ENCODE peak calls at places on chromosome 1, in six cellular contexts. L is uterus, T is K562, I is left lung, G is cardiac muscle cell, M is GM12878. U is an unnamed sample.

GRCh38 chr1:68174173-68175113 is 57.9 kb downstream of the WLS start:
- DNase-seq in I (peak), M (no peak), L (peak), G (peak), T (no peak), U (peak)

GRCh38 chr1:205896351-205896750 is 46.4 kb upstream of the PM20D1 start:
- DNase-seq in M (no peak), I (no peak), L (no peak), T (no peak), G (no peak), U (no peak)

GRCh38 chr1:98176414-98176813 is 255.6 kb upstream of the DPYD start:
- DNase-seq in I (no peak), T (no peak), M (no peak), G (no peak), L (no peak), U (no peak)

GRCh38 chr1:7847599-7847998 is 5.3 kb downstream of the UTS2 start:
- DNase-seq in I (no peak), G (no peak), L (no peak), T (no peak), M (no peak), U (no peak)

GRCh38 chr1:86846166-86846647 is 67.7 kb downstream of the SELENOF start:
- DNase-seq in G (no peak), I (no peak), M (no peak), T (no peak), L (no peak), U (no peak)

GRCh38 chr1:55696181-55696580 is 481.0 kb upstream of the USP24 start:
- DNase-seq in M (no peak), T (no peak), G (peak), I (no peak), L (peak), U (no peak)

GRCh38 chr1:20493839-20494608 is 8.0 kb upstream of the CAMK2N1 start:
- DNase-seq in T (peak), L (peak), I (peak), M (peak), G (peak), U (peak)

GRCh38 chr1:97270508-97271307 is 549.1 kb downstream of the PTBP2 start:
- DNase-seq in G (peak), M (no peak), L (no peak), I (no peak), T (no peak), U (no peak)

GRCh38 chr1:55816456-55816794 is 601.3 kb upstream of the USP24 start:
- DNase-seq in I (no peak), T (no peak), L (no peak), M (peak), G (no peak), U (no peak)

GRCh38 chr1:84208935-84209334 is 64.9 kb downstream of the PRKACB start:
- DNase-seq in G (no peak), L (no peak), T (no peak), I (no peak), M (no peak), U (no peak)

GRCh38 chr1:218739426-218739825 is 394.3 kb downstream of the TGFB2 start:
- DNase-seq in T (no peak), I (no peak), G (no peak), L (peak), M (no peak), U (no peak)

GRCh38 chr1:2314297-2314802 is 77.0 kb downstream of the MORN1 start:
- DNase-seq in G (peak), T (no peak), M (no peak), L (peak), I (no peak), U (peak)

GRCh38 chr1:98086796-98087195 is 166.0 kb upstream of the DPYD start:
- DNase-seq in T (no peak), G (no peak), I (no peak), L (no peak), M (no peak), U (no peak)

GRCh38 chr1:108082006-108082405 is 117.0 kb upstream of the VAV3 start:
- DNase-seq in I (no peak), M (no peak), L (no peak), G (no peak), T (no peak), U (no peak)

GRCh38 chr1:21919520-21919919 is 17.6 kb downstream of the HSPG2 start:
- DNase-seq in I (no peak), T (peak), M (no peak), L (peak), G (no peak), U (no peak)

GRCh38 chr1:221983444-221983843 is 241.6 kb upstream of the DUSP10 start:
- DNase-seq in G (no peak), L (no peak), I (no peak), T (no peak), M (no peak), U (no peak)

GRCh38 chr1:174158767-174159252 is 510 bp upstream of the RABGAP1L start:
- DNase-seq in L (no peak), M (no peak), I (no peak), T (no peak), G (no peak), U (no peak)

GRCh38 chr1:2583871-2584341 is 2.7 kb upstream of the PRXL2B start:
- DNase-seq in G (no peak), I (peak), M (no peak), L (no peak), T (no peak), U (peak)

GRCh38 chr1:180912801-180913616 is at the start of gene KIAA1614:
- DNase-seq in M (no peak), G (peak), T (no peak), I (peak), L (peak), U (no peak)

GRCh38 chr1:110060034-110060661 is 10.3 kb downstream of the ALX3 start:
- DNase-seq in L (peak), G (peak), T (peak), I (no peak), M (no peak), U (peak)

GRCh38 chr1:99590578-99591209 is 55.2 kb upstream of the PALMD start:
- DNase-seq in I (no peak), L (peak), T (no peak), G (no peak), M (no peak), U (no peak)

GRCh38 chr1:205417884-205418283 is 4.0 kb downstream of the LEMD1 start:
- DNase-seq in M (no peak), I (no peak), T (no peak), L (no peak), G (peak), U (no peak)

GRCh38 chr1:205590777-205591513 is 40.9 kb downstream of the ELK4 start:
- DNase-seq in M (no peak), T (no peak), I (no peak), L (no peak), G (no peak), U (no peak)

GRCh38 chr1:15344800-15345710 is 64.6 kb upstream of the EFHD2 start:
- DNase-seq in I (no peak), G (no peak), M (no peak), T (no peak), L (no peak), U (peak)
- H3K27ac ChIP-seq in I (no peak), G (no peak), M (no peak), T (peak), L (peak), U (peak)

GRCh38 chr1:70221241-70222077 is at the start of gene SRSF11:
- DNase-seq in L (peak), M (peak), G (peak), I (peak), T (peak), U (peak)

GRCh38 chr1:70220517-70221240 is 501 bp upstream of the SRSF11 start:
- DNase-seq in I (no peak), L (no peak), G (no peak), M (no peak), T (no peak), U (no peak)

GRCh38 chr1:70220015-70220414 is 1.2 kb upstream of the SRSF11 start:
- DNase-seq in I (no peak), T (peak), M (no peak), L (no peak), G (no peak), U (no peak)

GRCh38 chr1:70224954-70225353 is 3.8 kb downstream of the SRSF11 start:
- DNase-seq in G (no peak), T (no peak), I (no peak), M (no peak), L (no peak), U (no peak)

DNA sequence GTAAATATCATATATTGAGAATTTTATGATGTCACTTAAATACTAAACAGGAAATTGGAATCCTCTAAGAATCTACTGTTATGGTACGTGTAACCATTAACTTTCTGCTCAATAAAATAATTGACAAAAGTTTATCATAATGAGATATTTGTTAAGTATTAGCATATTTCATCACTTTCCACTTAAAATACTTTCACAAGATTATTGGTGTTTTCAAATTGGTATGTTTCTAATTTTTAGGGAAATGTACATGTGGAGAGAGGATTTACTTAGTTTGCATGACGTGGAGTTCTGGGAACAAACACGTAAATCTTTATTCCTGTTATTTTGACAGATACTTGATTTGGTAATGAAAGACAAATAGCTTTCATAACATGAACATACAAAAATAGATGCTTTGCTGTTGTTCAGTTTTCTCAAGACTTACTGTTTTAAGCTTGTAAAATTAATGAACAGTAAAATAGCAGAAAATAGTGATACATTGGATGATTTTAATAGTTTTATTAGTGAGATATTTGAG is 1.6 kb downstream of the SRSF11 start:
- DNase-seq in M (no peak), T (no peak), I (no peak), L (no peak), G (no peak), U (no peak)
- H3K27ac ChIP-seq in M (no peak), T (peak), I (no peak), L (peak), G (peak), U (peak)

DNA sequence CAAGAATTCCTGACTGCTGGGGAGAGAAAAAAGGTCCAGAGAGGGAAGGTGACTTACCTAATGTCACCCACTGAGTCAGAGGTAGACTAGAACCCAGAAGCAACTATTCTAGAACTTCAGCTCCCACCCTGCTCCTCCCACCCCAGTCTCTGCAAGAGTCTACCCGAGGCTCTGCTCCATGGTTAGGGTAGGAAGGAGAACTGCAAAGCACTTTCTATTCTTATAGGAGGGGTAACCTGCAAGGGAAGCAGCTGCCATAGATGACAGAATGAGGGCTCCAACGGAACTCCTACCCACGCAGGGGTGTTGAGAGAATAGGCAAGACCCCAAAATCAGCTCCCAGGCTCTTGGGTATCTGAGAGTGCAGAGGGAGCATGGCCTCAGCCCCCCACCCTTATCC is 4.3 kb downstream of the SLC9A1 start:
- DNase-seq in M (no peak), G (no peak), I (no peak), T (no peak), L (no peak), U (no peak)
- H3K27ac ChIP-seq in M (no peak), G (no peak), I (peak), T (no peak), L (no peak), U (no peak)

DNA sequence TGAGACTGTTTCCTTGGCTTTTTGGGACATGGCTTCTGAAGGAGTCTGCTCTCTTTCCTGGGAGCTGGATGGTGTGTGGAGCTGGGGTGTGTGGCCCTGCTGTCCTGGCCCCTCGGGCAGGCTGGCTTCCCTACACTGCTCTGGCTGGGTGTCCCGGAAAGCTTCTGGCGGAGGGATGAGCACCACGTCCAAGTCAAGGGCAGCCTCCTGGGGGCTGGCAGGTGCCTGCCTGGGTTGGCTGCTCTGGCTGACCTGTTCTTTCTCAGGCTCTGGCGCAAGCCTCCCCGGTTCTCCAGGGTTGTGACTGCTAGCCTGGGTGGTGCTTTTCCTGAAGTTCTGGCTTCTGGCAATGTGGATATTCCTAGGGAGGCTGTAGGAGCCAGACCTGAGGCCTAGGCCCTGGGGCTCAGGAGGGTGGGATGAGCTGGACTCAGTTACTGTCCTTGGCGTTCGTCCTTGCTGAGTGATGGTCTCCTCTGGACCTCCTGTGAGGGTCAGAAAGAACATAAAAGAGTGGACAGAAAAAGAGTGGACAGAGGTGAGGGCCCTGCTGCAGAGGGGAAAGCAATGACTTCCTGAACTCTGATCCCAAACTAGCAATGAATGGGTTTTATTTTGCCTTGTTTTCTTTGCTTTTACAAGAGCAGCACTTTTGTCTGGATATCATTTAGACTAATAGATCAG is 9.4 kb downstream of the C1orf116 start:
- DNase-seq in M (no peak), T (no peak), G (no peak), L (no peak), I (no peak), U (no peak)
- H3K27ac ChIP-seq in M (no peak), T (peak), G (no peak), L (no peak), I (peak), U (peak)

GRCh38 chr1:219924348-219924747 is 4.0 kb downstream of the SLC30A10 start:
- DNase-seq in I (no peak), L (no peak), M (no peak), G (no peak), T (no peak), U (no peak)
- H3K27ac ChIP-seq in I (no peak), L (no peak), M (no peak), G (no peak), T (peak), U (no peak)

DNA sequence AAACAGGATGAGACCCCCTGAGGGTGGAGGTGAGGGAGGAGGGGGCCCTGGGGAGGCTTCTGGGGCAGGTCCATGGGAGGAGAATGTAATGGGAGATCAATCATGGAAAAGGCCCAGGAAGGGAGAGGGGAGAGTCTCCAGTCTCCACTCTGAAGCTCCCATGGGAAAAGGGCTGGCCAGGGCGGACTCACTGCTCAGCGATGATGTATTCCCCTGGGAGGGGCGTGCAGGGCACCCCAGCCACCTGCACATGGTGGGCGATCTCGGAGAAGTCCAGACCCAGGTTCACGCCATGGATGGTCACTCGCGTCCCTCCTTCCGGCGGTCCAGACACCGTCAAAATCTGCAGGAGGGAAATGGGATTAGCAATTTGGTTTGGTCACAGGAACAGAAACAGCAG is 149.6 kb upstream of the CD34 start:
- DNase-seq in L (no peak), M (no peak), I (no peak), T (no peak), G (no peak), U (no peak)
- H3K27ac ChIP-seq in L (no peak), M (no peak), I (no peak), T (no peak), G (no peak), U (no peak)

DNA sequence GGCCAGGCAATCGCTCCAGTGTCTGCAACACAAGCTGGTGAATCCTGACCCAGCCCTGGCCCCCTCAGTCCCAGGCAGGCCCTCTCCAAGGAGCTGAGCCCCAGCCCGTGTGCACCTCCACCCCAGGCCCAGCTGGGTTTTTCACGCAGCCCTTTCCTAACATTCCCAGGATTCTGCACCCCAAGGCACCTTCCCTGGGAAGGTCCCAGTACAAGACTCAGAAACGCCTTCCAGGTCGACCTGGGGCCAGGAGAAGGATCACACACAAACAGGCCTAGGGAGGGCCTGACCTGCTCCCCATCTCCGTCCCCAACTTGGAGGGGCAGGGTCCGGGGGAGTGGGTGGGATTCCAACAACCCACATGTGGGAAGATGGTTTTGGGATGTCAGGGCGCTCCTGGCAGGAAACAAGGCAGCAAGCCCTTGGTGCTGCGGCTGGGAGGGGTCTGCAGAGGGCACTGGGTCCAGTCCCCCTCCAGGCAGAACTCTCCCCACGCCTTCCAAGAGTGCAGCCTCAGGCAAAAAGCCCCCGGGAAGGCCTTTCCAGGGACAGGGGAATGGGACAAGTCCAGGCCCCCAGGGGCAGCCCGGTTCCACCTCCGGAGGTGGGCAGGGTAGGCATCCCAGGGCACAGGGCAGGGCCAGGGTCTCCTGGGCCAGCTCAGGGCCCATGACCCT is 58.3 kb downstream of the KCNAB2 start:
- DNase-seq in L (no peak), T (no peak), G (no peak), I (no peak), M (no peak), U (peak)
- H3K27ac ChIP-seq in L (no peak), T (no peak), G (no peak), I (no peak), M (no peak), U (no peak)

GRCh38 chr1:159847231-159847630 is 15.2 kb downstream of the VSIG8 start:
- DNase-seq in M (no peak), I (no peak), L (no peak), G (no peak), T (no peak), U (no peak)

GRCh38 chr1:159851386-159851785 is 11.1 kb downstream of the VSIG8 start:
- DNase-seq in T (no peak), G (no peak), M (no peak), L (no peak), I (no peak), U (no peak)

GRCh38 chr1:159853417-159853816 is 9.0 kb downstream of the VSIG8 start:
- DNase-seq in M (no peak), G (no peak), I (no peak), L (no peak), T (no peak), U (no peak)

GRCh38 chr1:159848316-159848715 is 14.1 kb downstream of the VSIG8 start:
- DNase-seq in G (no peak), T (no peak), I (no peak), M (no peak), L (no peak), U (no peak)

GRCh38 chr1:159849972-159850371 is 12.5 kb downstream of the VSIG8 start:
- DNase-seq in M (no peak), G (no peak), T (no peak), I (no peak), L (no peak), U (no peak)
- H3K27ac ChIP-seq in M (no peak), G (no peak), T (no peak), I (no peak), L (no peak), U (no peak)